ENCODE peak calls at places on chromosomes 7 and 10, in four cellular contexts. One of them, this sample, is unnamed.

GRCh38 chr10:68297264-68297663 is 34.6 kb upstream of the HNRNPH3 start:
- DNase-seq in Calu3: no peak
- DNase-seq in GM13977: no peak
- DNase-seq in heart right ventricle: no peak
- DNase-seq in this sample: no peak

GRCh38 chr7:107743567-107744344 is at the start of gene CBLL1:
- DNase-seq in Calu3: peak
- DNase-seq in heart right ventricle: peak
- DNase-seq in GM13977: peak
- DNase-seq in this sample: peak

GRCh38 chr7:159048656-159049055 is 96.0 kb downstream of the VIPR2 start:
- DNase-seq in heart right ventricle: no peak
- DNase-seq in Calu3: no peak
- DNase-seq in GM13977: no peak
- DNase-seq in this sample: no peak

GRCh38 chr10:5832946-5833345 is 19.7 kb upstream of the GDI2 start:
- DNase-seq in heart right ventricle: no peak
- DNase-seq in Calu3: peak
- DNase-seq in GM13977: peak
- DNase-seq in this sample: no peak

GRCh38 chr10:101694674-101695403 is at the start of gene FBXW4:
- DNase-seq in GM13977: peak
- DNase-seq in Calu3: peak
- DNase-seq in heart right ventricle: peak
- DNase-seq in this sample: peak

GRCh38 chr10:53140516-53140915 is 367.9 kb upstream of the MBL2 start:
- DNase-seq in GM13977: no peak
- DNase-seq in heart right ventricle: no peak
- DNase-seq in Calu3: no peak
- DNase-seq in this sample: no peak

GRCh38 chr7:107939472-107940145 is 48.6 kb downstream of the DLD start:
- DNase-seq in GM13977: no peak
- DNase-seq in heart right ventricle: peak
- DNase-seq in Calu3: no peak
- DNase-seq in this sample: no peak

GRCh38 chr10:133405844-133406527 is 12.0 kb downstream of the MTG1 start:
- DNase-seq in GM13977: no peak
- DNase-seq in heart right ventricle: no peak
- DNase-seq in Calu3: no peak
- DNase-seq in this sample: no peak

GRCh38 chr10:117441366-117441765 is 66.1 kb upstream of the PDZD8 start:
- DNase-seq in Calu3: no peak
- DNase-seq in heart right ventricle: no peak
- DNase-seq in GM13977: no peak
- DNase-seq in this sample: no peak

GRCh38 chr10:116306847-116307246 is 17.4 kb upstream of the CCDC172 start:
- DNase-seq in GM13977: no peak
- DNase-seq in heart right ventricle: no peak
- DNase-seq in Calu3: no peak
- DNase-seq in this sample: no peak

GRCh38 chr7:157525501-157525915 is 188.7 kb downstream of the DNAJB6 start:
- DNase-seq in Calu3: no peak
- DNase-seq in heart right ventricle: no peak
- DNase-seq in GM13977: no peak
- DNase-seq in this sample: no peak

GRCh38 chr7:72268090-72268489 is 144.0 kb downstream of the CALN1 start:
- DNase-seq in Calu3: no peak
- DNase-seq in GM13977: no peak
- DNase-seq in heart right ventricle: no peak
- DNase-seq in this sample: no peak

GRCh38 chr10:133264455-133264854 is 12.2 kb downstream of the ADAM8 start:
- DNase-seq in Calu3: no peak
- DNase-seq in heart right ventricle: no peak
- DNase-seq in GM13977: no peak
- DNase-seq in this sample: no peak

GRCh38 chr7:13794581-13794980 is 194.9 kb downstream of the ETV1 start:
- DNase-seq in GM13977: no peak
- DNase-seq in heart right ventricle: no peak
- DNase-seq in Calu3: no peak
- DNase-seq in this sample: no peak

GRCh38 chr7:36496576-36496975 is 106.9 kb downstream of the ANLN start:
- DNase-seq in heart right ventricle: no peak
- DNase-seq in Calu3: no peak
- DNase-seq in GM13977: no peak
- DNase-seq in this sample: no peak

GRCh38 chr7:51261950-51262795 is 54.4 kb downstream of the COBL start:
- DNase-seq in GM13977: no peak
- DNase-seq in heart right ventricle: no peak
- DNase-seq in Calu3: peak
- DNase-seq in this sample: no peak

GRCh38 chr10:106795619-106796018 is 368.9 kb downstream of the SORCS1 start:
- DNase-seq in heart right ventricle: no peak
- DNase-seq in Calu3: no peak
- DNase-seq in GM13977: peak
- DNase-seq in this sample: peak

GRCh38 chr7:101923276-101923985 is 106.0 kb downstream of the CUX1 start:
- DNase-seq in heart right ventricle: no peak
- DNase-seq in Calu3: no peak
- DNase-seq in GM13977: no peak
- DNase-seq in this sample: no peak

GRCh38 chr10:23203369-23204325 is 11.5 kb downstream of the PTF1A start:
- DNase-seq in Calu3: no peak
- DNase-seq in heart right ventricle: no peak
- DNase-seq in GM13977: no peak
- DNase-seq in this sample: no peak

GRCh38 chr10:60801538-60801937 is 23.3 kb downstream of the CDK1 start:
- DNase-seq in heart right ventricle: no peak
- DNase-seq in GM13977: no peak
- DNase-seq in Calu3: no peak
- DNase-seq in this sample: no peak

GRCh38 chr7:66443946-66444345 is 184.7 kb upstream of the KCTD7 start:
- DNase-seq in Calu3: no peak
- DNase-seq in heart right ventricle: no peak
- DNase-seq in GM13977: no peak
- DNase-seq in this sample: no peak

GRCh38 chr7:36309716-36310115 is 79.9 kb upstream of the ANLN start:
- DNase-seq in GM13977: no peak
- DNase-seq in heart right ventricle: no peak
- DNase-seq in Calu3: no peak
- DNase-seq in this sample: no peak

GRCh38 chr7:155206286-155207020 is 91.2 kb upstream of the INSIG1 start:
- DNase-seq in Calu3: no peak
- DNase-seq in heart right ventricle: peak
- DNase-seq in GM13977: peak
- DNase-seq in this sample: no peak

GRCh38 chr7:10022957-10023356 is 950.7 kb upstream of the PHF14 start:
- DNase-seq in heart right ventricle: peak
- DNase-seq in Calu3: peak
- DNase-seq in GM13977: no peak
- DNase-seq in this sample: peak

GRCh38 chr7:112420236-112420945 is 29.9 kb upstream of the IFRD1 start:
- DNase-seq in Calu3: no peak
- DNase-seq in GM13977: no peak
- DNase-seq in heart right ventricle: no peak
- DNase-seq in this sample: no peak

GRCh38 chr7:47573758-47574472 is 8.0 kb downstream of the TNS3 start:
- DNase-seq in Calu3: peak
- DNase-seq in GM13977: no peak
- DNase-seq in heart right ventricle: no peak
- DNase-seq in this sample: no peak

GRCh38 chr7:143225047-143225446 is 3.2 kb downstream of the TAS2R40 start:
- DNase-seq in heart right ventricle: no peak
- DNase-seq in GM13977: no peak
- DNase-seq in Calu3: no peak
- DNase-seq in this sample: no peak

GRCh38 chr10:80079312-80079613 is 798 bp downstream of the TMEM254 start:
- DNase-seq in Calu3: no peak
- DNase-seq in heart right ventricle: no peak
- DNase-seq in GM13977: no peak
- DNase-seq in this sample: no peak
- TF ChIP-seq CTCF in Calu3: no peak
- TF ChIP-seq CTCF in heart right ventricle: no peak
- TF ChIP-seq CTCF in GM13977: no peak
- TF ChIP-seq CTCF in this sample: no peak

GRCh38 chr10:88991900-88992237 is 1.3 kb downstream of the FAS start:
- DNase-seq in GM13977: peak
- DNase-seq in heart right ventricle: no peak
- DNase-seq in Calu3: no peak
- DNase-seq in this sample: no peak

GRCh38 chr10:88989824-88990527 is 622 bp upstream of the FAS start:
- DNase-seq in Calu3: peak
- DNase-seq in heart right ventricle: no peak
- DNase-seq in GM13977: peak
- DNase-seq in this sample: no peak

GRCh38 chr10:88992945-88993537 is 2.4 kb downstream of the FAS start:
- DNase-seq in heart right ventricle: no peak
- DNase-seq in Calu3: no peak
- DNase-seq in GM13977: no peak
- DNase-seq in this sample: no peak

GRCh38 chr10:88990528-88991160 is at the start of gene FAS:
- DNase-seq in GM13977: peak
- DNase-seq in Calu3: peak
- DNase-seq in heart right ventricle: peak
- DNase-seq in this sample: peak

DNA sequence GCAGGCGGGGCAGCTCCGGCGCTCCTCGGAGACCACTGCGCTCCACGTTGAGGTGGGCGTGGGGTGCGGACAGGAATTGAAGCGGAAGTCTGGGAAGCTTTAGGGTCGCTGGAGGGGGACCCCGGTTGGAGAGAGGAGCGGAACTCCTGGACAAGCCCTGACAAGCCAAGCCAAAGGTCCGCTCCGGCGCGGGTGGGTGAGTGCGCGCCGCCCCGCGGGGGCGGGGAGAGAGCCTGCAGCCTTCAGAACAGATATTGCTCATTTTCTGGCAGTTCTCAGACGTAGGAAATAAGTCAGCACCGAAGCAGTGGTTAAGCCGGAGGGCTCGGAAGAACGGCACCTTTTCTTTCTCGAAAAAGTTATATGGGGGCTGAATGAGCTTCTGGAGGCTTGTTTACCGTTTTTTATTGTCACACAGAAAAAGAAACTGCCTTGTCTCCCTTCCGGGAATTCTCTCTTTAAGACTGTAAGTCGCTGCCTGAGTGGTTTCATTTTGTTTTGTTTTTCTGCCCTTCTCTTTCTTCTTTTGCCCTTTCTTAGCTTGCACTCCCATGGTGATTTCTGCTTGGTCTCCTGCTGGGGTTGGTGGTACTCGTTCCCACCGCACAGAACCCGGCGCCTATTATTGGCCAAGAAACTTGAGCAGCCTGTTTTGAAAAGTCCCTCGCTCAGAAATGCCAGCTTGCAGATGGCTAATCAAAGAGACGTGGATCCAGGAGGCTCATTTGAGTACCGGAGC is 732 bp downstream of the FAS start:
- DNase-seq in GM13977: peak
- DNase-seq in Calu3: peak
- DNase-seq in heart right ventricle: peak
- DNase-seq in this sample: peak
- TF ChIP-seq CTCF in GM13977: peak
- TF ChIP-seq CTCF in Calu3: no peak
- TF ChIP-seq CTCF in heart right ventricle: no peak
- TF ChIP-seq CTCF in this sample: no peak

DNA sequence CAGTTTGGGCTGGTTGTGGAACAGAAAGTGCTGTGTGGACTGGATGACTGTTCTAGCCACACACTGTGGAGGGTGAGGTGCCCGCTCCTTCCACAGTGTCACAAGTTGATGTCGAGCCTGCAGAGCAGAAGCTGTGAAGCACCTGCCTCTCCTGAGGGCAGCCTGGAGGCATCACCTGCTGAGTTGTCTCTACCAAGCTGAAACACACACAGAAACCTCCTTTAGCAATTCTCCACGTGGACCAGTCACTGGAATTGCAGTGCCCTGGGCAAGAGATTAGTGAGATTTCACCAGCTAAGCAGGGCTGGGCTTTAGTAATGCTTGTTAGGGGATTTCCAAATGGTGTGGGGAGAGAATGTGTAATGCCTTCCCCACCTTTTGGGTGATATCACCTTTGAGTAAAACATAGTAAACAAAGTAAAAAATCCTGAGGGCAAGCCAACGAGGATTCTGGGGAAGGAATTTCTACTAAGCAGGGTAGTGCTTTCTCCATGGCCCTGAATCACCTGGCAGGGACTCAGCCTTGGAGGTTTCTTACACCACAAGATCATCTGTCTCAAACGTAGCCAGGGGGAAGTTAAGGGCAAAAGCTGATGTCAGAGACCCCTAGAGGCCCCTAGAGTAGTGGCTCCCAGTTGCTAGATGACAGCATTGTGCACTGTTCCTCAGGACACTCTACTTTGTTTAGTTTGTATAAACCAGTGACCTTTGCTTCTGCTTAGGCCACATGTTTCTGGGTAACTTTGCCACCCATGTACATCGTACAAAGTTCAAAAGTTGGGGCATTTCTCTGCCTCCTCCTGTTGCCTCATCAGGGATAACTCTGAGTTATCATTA is 233.1 kb upstream of the IGFBP3 start:
- DNase-seq in GM13977: peak
- DNase-seq in Calu3: peak
- DNase-seq in heart right ventricle: no peak
- DNase-seq in this sample: no peak
- TF ChIP-seq CTCF in GM13977: no peak
- TF ChIP-seq CTCF in Calu3: no peak
- TF ChIP-seq CTCF in heart right ventricle: no peak
- TF ChIP-seq CTCF in this sample: no peak

GRCh38 chr10:97333351-97333600 is 1.3 kb downstream of the FRAT2 start:
- DNase-seq in Calu3: peak
- DNase-seq in heart right ventricle: no peak
- DNase-seq in GM13977: no peak
- DNase-seq in this sample: no peak
- TF ChIP-seq CTCF in Calu3: no peak
- TF ChIP-seq CTCF in heart right ventricle: no peak
- TF ChIP-seq CTCF in GM13977: peak
- TF ChIP-seq CTCF in this sample: no peak

GRCh38 chr10:2936816-2937215 is 130.5 kb upstream of the PFKP start:
- DNase-seq in Calu3: no peak
- DNase-seq in GM13977: no peak
- DNase-seq in heart right ventricle: no peak
- DNase-seq in this sample: no peak
- TF ChIP-seq CTCF in Calu3: no peak
- TF ChIP-seq CTCF in GM13977: no peak
- TF ChIP-seq CTCF in heart right ventricle: no peak
- TF ChIP-seq CTCF in this sample: no peak

DNA sequence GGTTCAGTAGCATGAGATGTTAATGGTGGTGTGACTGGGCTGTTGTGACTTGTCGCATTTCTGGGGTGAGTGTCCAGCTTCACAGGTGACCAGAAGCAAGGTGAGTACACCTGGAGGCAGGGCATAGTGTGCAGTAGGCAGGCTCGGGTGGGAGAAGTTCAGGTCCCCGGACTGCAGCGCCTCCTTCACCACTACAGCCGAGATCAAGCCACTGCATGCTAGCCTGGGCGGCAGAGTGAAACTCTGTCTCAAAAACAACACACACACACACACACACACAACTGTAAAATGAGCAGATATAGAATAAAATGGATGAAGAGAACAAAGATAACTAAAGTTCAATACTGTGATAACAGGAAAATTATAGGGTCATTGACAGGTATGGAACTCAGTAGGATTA is 11.1 kb upstream of the PARD3 start:
- DNase-seq in heart right ventricle: no peak
- DNase-seq in GM13977: no peak
- DNase-seq in Calu3: no peak
- DNase-seq in this sample: no peak
- TF ChIP-seq CTCF in heart right ventricle: no peak
- TF ChIP-seq CTCF in GM13977: peak
- TF ChIP-seq CTCF in Calu3: no peak
- TF ChIP-seq CTCF in this sample: no peak

GRCh38 chr7:135712796-135713195 is 15.2 kb downstream of the SLC13A4 start:
- DNase-seq in Calu3: no peak
- DNase-seq in GM13977: no peak
- DNase-seq in heart right ventricle: no peak
- DNase-seq in this sample: no peak
- TF ChIP-seq CTCF in Calu3: no peak
- TF ChIP-seq CTCF in GM13977: no peak
- TF ChIP-seq CTCF in heart right ventricle: no peak
- TF ChIP-seq CTCF in this sample: no peak

This sample was measured in endothelial cell.